ENCODE peak calls at places on chromosomes 7 and 10, in ten cellular contexts. F, L, Z, K, Y, R, U, P, O and D are unnamed samples.

GRCh38 chr10:101467286-101467770 is 113.4 kb downstream of the BTRC start:
- DNase-seq in K (peak), L (peak), Z (peak), O (peak), Y (peak), U (peak), P (peak), R (no peak), F (peak), D (peak)

GRCh38 chr7:155215576-155216325 is 81.9 kb upstream of the INSIG1 start:
- DNase-seq in Z (no peak), O (no peak), R (no peak), P (no peak), F (no peak), L (no peak), U (no peak), Y (no peak), K (no peak), D (no peak)

GRCh38 chr7:69412331-69413146 is 185.7 kb upstream of the AUTS2 start:
- DNase-seq in P (peak), O (peak), Y (no peak), F (peak), U (peak), L (no peak), R (no peak), Z (no peak), K (no peak), D (peak)

GRCh38 chr7:80781561-80781979 is 137.3 kb downstream of the SEMA3C start:
- DNase-seq in F (peak), U (no peak), Z (peak), P (peak), R (no peak), K (no peak), Y (peak), L (peak), O (no peak), D (peak)

GRCh38 chr7:108263364-108263951 is 133.3 kb upstream of the LAMB4 start:
- DNase-seq in U (no peak), Z (no peak), K (no peak), O (no peak), L (no peak), Y (no peak), P (no peak), R (no peak), F (no peak), D (no peak)

GRCh38 chr10:29501692-29502091 is 133.1 kb downstream of the SVIL start:
- DNase-seq in L (no peak), R (no peak), U (no peak), F (peak), Y (peak), P (no peak), O (no peak), Z (peak), K (no peak), D (no peak)

GRCh38 chr7:32905175-32905662 is 13.7 kb upstream of the KBTBD2 start:
- DNase-seq in Z (peak), O (no peak), R (peak), L (peak), P (peak), U (peak), K (no peak), Y (peak), F (peak), D (peak)

GRCh38 chr10:59387951-59388431 is 25.6 kb upstream of the FAM13C start:
- DNase-seq in R (no peak), Z (peak), Y (peak), O (no peak), U (no peak), L (no peak), K (no peak), P (peak), F (peak), D (no peak)

GRCh38 chr7:134845461-134845860 is 66.0 kb downstream of the CALD1 start:
- DNase-seq in Y (no peak), Z (no peak), R (no peak), L (peak), K (no peak), P (peak), F (peak), U (no peak), O (no peak), D (no peak)

GRCh38 chr7:99014113-99014985 is 129.6 kb downstream of the SMURF1 start:
- DNase-seq in P (no peak), K (no peak), O (no peak), U (no peak), Y (no peak), Z (no peak), F (no peak), L (no peak), R (no peak), D (no peak)

GRCh38 chr10:34850036-34850435 is 34.9 kb upstream of the PARD3 start:
- DNase-seq in U (no peak), Y (no peak), L (no peak), P (no peak), R (no peak), O (no peak), K (no peak), Z (no peak), F (no peak), D (no peak)

GRCh38 chr7:134778941-134779740 is at the start of gene CALD1:
- DNase-seq in Z (peak), O (no peak), Y (peak), F (peak), L (peak), U (no peak), R (no peak), P (peak), K (no peak), D (peak)

GRCh38 chr10:561721-562120 is 127.7 kb downstream of the DIP2C start:
- DNase-seq in U (no peak), Y (no peak), Z (no peak), L (no peak), K (no peak), O (no peak), R (no peak), P (no peak), F (no peak), D (no peak)

GRCh38 chr7:83791737-83792136 is 142.8 kb upstream of the SEMA3E start:
- DNase-seq in L (no peak), Z (no peak), F (no peak), P (peak), O (no peak), Y (no peak), U (no peak), K (no peak), R (no peak), D (no peak)

GRCh38 chr7:137245890-137246289 is 97.6 kb downstream of the PTN start:
- DNase-seq in P (no peak), R (no peak), K (no peak), O (no peak), U (no peak), F (no peak), Y (no peak), Z (no peak), L (no peak), D (no peak)

GRCh38 chr10:34505338-34505737 is 309.8 kb downstream of the PARD3 start:
- DNase-seq in R (no peak), O (no peak), Y (no peak), K (no peak), L (no peak), Z (no peak), U (no peak), P (peak), F (peak), D (no peak)

GRCh38 chr10:132273966-132274365 is 33.8 kb downstream of the STK32C start:
- DNase-seq in P (no peak), F (no peak), Z (no peak), U (no peak), K (no peak), Y (no peak), O (no peak), L (no peak), R (no peak), D (no peak)

GRCh38 chr7:143321734-143322133 is 5.8 kb downstream of the CLCN1 start:
- DNase-seq in L (no peak), Z (no peak), F (no peak), Y (no peak), R (no peak), O (peak), K (no peak), P (peak), U (no peak), D (no peak)

GRCh38 chr10:129843131-129843541 is 120.9 kb downstream of the EBF3 start:
- DNase-seq in F (no peak), Y (no peak), U (no peak), K (no peak), R (no peak), P (no peak), Z (no peak), L (no peak), O (no peak), D (no peak)